ENCODE peak calls at places on chromosomes 3 and 15, in four cellular contexts. R is coronary artery, K is endothelial cell, S is choroid plexus epithelial cell. G is an unnamed sample.

GRCh38 chr15:57881361-57881760 is 174.8 kb downstream of the POLR2M start:
- DNase-seq in R (no peak), K (no peak), S (peak), G (no peak)

GRCh38 chr3:156150434-156151066 is 30.2 kb downstream of the KCNAB1 start:
- DNase-seq in R (no peak), K (peak), S (peak), G (no peak)

GRCh38 chr15:81108427-81108826 is 25.6 kb upstream of the CFAP161 start:
- DNase-seq in R (no peak), K (peak), S (peak), G (no peak)

GRCh38 chr15:26157081-26157480 is 294.0 kb upstream of the ATP10A start:
- DNase-seq in R (no peak), K (no peak), S (no peak), G (no peak)

GRCh38 chr15:52702390-52702789 is 23.2 kb upstream of the ATOSA start:
- DNase-seq in R (no peak), K (no peak), S (no peak), G (no peak)

GRCh38 chr3:120554727-120555660 is 41.1 kb upstream of the NDUFB4 start:
- DNase-seq in R (no peak), K (no peak), S (no peak), G (no peak)

GRCh38 chr3:24399614-24400013 is 95.0 kb downstream of the THRB start:
- DNase-seq in R (no peak), K (no peak), S (no peak), G (no peak)

GRCh38 chr15:49082960-49083359 is 36.7 kb upstream of the SECISBP2L start:
- DNase-seq in R (no peak), K (no peak), S (peak), G (no peak)

GRCh38 chr3:197736010-197736490 is 654 bp downstream of the RUBCN start:
- DNase-seq in R (no peak), K (peak), S (peak), G (no peak)

GRCh38 chr3:157127831-157128767 is 31.8 kb downstream of the CCNL1 start:
- DNase-seq in R (peak), K (no peak), S (peak), G (no peak)

GRCh38 chr3:61956236-61956635 is 394.9 kb downstream of the PTPRG start:
- DNase-seq in R (no peak), K (no peak), S (peak), G (no peak)

GRCh38 chr15:65062726-65063125 is 5.1 kb downstream of the RASL12 start:
- DNase-seq in R (no peak), K (no peak), S (no peak), G (no peak)

GRCh38 chr15:73029003-73029527 is 23.2 kb upstream of the NEO1 start:
- DNase-seq in R (no peak), K (no peak), S (peak), G (no peak)

GRCh38 chr15:25175033-25175788 is 220.4 kb downstream of the SNRPN start:
- DNase-seq in R (no peak), K (no peak), S (no peak), G (peak)

DNA sequence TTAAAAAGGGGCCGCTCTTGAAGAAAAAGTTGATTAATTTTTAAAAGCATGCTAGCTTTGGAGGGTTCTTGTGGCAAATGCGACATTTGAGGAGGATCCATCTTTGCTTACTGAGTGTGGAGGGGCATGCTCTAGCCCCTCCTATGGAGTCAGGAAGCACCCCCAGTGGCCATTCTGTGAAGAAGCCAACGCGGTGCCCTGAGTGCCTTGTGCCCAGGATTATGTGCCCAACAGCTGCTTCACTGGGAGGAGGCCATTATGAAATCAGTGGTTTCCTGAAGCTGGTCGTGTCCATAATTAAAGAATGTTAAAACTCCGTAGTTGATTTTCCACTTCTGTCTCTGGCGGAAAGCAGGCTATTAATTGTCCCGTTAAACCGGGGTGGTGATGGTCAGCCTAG is 69.1 kb upstream of the TNFAIP8L3 start:
- DNase-seq in R (no peak), K (no peak), S (no peak), G (no peak)
- TF ChIP-seq CTCF in R (no peak), K (no peak), S (no peak), G (no peak)

GRCh38 chr3:100637197-100637631 is 27.8 kb downstream of the ADGRG7 start:
- DNase-seq in R (no peak), K (no peak), S (peak), G (no peak)

GRCh38 chr3:100629728-100630127 is 20.3 kb downstream of the ADGRG7 start:
- DNase-seq in R (no peak), K (no peak), S (no peak), G (no peak)

GRCh38 chr3:100635273-100635701 is 25.9 kb downstream of the ADGRG7 start:
- DNase-seq in R (no peak), K (no peak), S (no peak), G (no peak)

GRCh38 chr3:100630664-100631063 is 21.3 kb downstream of the ADGRG7 start:
- DNase-seq in R (no peak), K (no peak), S (no peak), G (no peak)

DNA sequence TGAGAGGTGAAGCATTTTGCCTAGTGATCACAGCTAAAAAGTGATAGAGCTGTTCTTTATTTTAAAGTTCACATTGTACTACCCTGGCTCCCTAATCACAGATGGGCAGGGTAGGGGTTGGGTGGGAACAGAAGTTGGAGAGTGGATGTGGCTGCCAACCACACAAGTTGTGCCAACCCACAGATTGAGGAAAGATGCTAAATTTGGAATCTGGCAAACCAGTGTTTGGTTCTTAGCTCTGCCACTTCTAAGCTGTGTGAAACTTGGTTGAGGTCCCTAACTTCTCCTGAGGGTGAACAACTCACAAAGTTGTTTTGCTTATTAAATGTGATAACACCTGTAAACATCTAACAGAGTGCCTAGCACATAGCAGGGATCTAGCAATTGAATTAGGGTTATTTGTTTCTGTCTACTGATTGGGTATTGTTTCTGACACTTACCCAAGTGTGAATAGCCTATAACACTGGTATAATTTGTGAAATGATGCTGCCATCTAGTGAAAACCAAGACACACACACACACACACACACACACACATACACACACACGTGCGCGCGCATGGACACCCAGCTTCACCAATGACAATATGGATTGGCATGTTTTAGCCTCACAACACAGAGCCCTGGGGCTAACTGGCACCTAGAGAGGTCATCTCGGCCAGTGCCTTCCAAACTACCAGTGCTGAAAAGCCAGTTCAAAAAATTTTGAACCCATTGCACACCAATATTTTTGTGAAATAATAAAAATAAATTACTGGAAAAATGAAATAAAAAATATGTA is 25.3 kb downstream of the ADGRG7 start:
- DNase-seq in R (no peak), K (peak), S (peak), G (no peak)
- TF ChIP-seq CTCF in R (no peak), K (no peak), S (peak), G (no peak)

GRCh38 chr15:42367041-42367440 is 7.7 kb downstream of the CAPN3 start:
- DNase-seq in R (no peak), K (no peak), S (peak), G (no peak)
- TF ChIP-seq CTCF in R (no peak), K (no peak), S (no peak), G (no peak)

GRCh38 chr3:138329127-138329983 is at the start of gene NME9:
- DNase-seq in R (peak), K (peak), S (peak), G (peak)

GRCh38 chr3:138329984-138330293 is 288 bp upstream of the NME9 start:
- DNase-seq in R (no peak), K (no peak), S (no peak), G (no peak)

GRCh38 chr3:138332472-138333073 is 2.9 kb upstream of the NME9 start:
- DNase-seq in R (no peak), K (no peak), S (peak), G (no peak)

GRCh38 chr3:138328341-138328740 is 1.3 kb downstream of the NME9 start:
- DNase-seq in R (no peak), K (no peak), S (peak), G (peak)

DNA sequence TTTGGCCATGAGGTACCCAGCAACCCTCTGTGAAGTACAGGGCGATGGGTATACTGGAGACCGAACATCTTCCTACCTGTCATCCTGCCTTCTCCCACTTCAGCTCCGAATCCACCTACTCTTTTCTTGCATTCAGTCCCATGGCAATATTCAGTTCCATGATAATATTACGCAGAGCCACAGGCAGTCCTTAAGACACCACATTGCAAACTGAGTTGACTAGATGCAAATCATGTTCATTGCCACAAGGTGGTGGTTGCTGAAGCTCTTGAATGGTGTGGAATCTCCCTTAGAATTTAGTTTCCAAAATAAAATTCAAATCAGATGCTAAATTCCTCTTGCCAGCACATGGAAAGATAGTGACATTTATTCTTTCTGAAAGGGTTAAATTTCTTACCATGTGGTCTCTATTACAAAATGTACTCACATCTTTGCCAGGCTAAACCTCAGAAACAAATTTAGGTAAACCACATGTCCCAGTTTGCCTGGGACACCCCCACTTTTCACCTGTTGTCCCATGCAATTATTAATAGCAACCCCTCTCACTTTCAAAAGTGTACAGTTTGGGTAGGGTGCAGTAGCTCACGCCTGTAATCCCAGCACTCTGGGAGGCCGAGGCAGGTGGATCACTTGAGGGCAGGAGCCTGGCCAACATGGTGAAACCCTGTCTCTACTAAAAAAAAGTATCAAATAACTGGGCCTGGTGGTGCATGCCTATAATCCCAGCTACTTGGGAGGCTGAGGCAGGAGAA is 1.7 kb upstream of the NME9 start:
- DNase-seq in R (no peak), K (no peak), S (peak), G (no peak)
- TF ChIP-seq CTCF in R (no peak), K (peak), S (peak), G (peak)

DNA sequence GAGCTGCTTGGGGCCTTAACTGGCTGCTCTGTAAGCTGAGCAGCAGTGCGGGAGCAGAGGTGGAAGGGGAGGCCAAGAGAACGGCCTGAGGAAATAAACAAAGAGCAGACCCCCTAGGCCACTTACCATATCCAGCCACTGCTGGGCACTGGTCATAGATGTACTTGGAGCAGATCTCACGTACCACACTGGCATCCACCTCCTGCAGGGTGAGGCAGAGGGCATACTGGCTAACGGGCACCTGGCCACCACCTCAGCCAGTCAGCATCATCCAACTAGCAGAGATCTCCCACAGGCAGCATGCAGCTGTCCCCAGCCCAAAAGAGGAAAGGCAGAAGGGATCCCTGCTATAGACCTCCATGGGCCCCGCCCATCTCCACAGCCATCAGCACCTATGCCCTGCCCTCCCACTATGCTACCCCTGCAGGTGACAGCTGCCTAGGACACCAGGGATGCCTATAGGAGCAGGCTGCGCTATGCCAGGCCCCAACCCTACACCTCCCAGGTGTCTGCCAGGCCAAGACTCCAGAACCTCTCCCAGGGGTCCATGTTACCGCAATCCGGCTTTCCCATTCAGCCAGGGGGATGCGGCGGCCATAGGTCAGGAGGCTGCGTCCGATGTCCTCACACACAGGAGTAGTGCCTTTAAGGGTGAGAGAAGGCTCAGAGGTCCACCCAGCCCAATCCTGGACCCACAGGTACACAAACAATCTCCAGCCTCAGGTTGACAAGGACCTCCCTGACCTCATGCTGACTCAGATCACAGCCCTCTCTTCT is 4.6 kb upstream of the COL7A1 start:
- DNase-seq in R (no peak), K (no peak), S (no peak), G (no peak)
- TF ChIP-seq CTCF in R (no peak), K (no peak), S (no peak), G (no peak)

DNA sequence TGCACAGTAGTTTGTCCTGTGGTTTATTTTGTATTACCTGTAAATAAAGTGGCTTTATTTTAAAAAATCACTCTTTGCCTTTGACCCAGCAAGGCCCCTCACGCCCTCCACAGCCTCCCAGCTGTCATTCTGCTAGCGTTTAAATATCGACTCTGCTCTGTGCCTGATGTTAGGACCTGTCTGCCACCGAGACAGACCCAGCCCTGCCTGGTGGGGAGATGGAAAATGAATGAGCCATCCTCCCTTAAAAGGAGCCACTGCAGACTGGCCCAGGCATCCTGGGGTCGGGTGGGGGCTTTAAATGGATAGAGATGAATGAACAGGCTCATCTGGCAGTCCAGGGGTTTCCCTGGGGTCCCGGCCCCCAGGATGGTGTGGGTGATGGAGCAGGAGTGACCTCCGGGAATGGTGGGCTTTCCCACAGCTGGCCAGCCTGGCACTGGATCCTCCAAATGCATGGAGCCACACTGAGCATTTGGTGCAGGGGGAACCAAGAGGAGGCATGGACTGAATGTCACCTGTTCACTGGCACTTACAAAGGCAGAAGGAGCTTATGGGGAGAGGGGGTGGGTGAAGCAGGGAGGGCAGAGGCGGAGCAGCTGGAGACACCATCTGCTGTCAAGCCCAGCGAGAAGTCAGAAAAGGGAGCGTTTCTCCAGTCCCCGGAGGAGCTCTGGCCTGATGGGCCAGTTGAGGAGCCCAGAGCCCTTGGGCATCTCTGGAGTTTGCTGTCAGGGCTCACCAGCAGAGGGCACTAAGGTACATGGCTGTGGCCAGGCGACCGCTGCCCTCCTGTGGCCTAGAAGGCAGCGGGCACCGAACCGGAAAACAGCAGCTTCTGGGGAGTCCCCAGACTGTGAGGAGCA is 11.9 kb downstream of the GRM2 start:
- DNase-seq in R (no peak), K (peak), S (peak), G (peak)
- TF ChIP-seq CTCF in R (no peak), K (peak), S (peak), G (peak)

GRCh38 chr3:112699436-112699978 is 58.6 kb upstream of the CCDC80 start:
- DNase-seq in R (no peak), K (no peak), S (peak), G (no peak)
- TF ChIP-seq CTCF in R (no peak), K (no peak), S (peak), G (peak)

GRCh38 chr3:31937225-31937624 is 43.8 kb downstream of the OSBPL10 start:
- DNase-seq in R (no peak), K (no peak), S (no peak), G (no peak)

GRCh38 chr3:31934866-31935265 is 46.2 kb downstream of the OSBPL10 start:
- DNase-seq in R (no peak), K (peak), S (no peak), G (no peak)

GRCh38 chr3:31932990-31933389 is 48.1 kb downstream of the OSBPL10 start:
- DNase-seq in R (no peak), K (no peak), S (no peak), G (no peak)

GRCh38 chr3:31934018-31934417 is 47.0 kb downstream of the OSBPL10 start:
- DNase-seq in R (no peak), K (peak), S (peak), G (no peak)

DNA sequence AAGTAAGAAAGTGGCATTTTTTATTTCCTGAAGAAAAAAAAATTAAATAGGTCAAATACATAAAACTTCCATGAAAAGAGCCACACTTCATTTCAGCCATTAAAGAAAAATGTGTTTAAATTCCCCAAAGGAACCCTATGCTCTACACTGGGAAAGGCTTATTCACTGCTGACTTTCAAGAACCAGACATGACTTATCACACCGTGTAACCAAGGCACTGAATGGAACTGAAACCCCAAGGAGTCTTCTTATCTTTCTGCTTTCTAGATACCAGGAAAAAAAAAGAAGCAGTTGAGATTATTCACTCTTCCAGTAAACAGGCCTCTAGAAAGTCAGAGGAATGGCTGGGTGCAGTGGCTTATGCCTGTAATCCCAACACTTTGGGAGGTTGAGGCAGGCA is 44.4 kb downstream of the OSBPL10 start:
- DNase-seq in R (no peak), K (no peak), S (peak), G (no peak)
- TF ChIP-seq CTCF in R (no peak), K (no peak), S (no peak), G (no peak)